ENCODE peak calls at places on chromosomes 7 and 10, in nine cellular contexts. One of them, this sample, is unnamed.

GRCh38 chr7:7565746-7566650 is 686 bp upstream of the MIOS start:
- DNase-seq in SK-N-MC: no peak
- DNase-seq in ascending aorta: no peak
- DNase-seq in NAMALWA: no peak
- DNase-seq in pancreas: peak
- DNase-seq in nucleus accumbens: no peak
- DNase-seq in KG1: no peak
- DNase-seq in GM10248: peak
- DNase-seq in sciatic nerve: no peak
- DNase-seq in this sample: no peak

GRCh38 chr10:50600831-50601466 is 22.8 kb downstream of the SGMS1 start:
- DNase-seq in SK-N-MC: no peak
- DNase-seq in ascending aorta: no peak
- DNase-seq in NAMALWA: no peak
- DNase-seq in pancreas: no peak
- DNase-seq in nucleus accumbens: no peak
- DNase-seq in KG1: no peak
- DNase-seq in GM10248: no peak
- DNase-seq in sciatic nerve: no peak
- DNase-seq in this sample: no peak

GRCh38 chr10:7913122-7913872 is 95.0 kb downstream of the TAF3 start:
- DNase-seq in SK-N-MC: no peak
- DNase-seq in ascending aorta: no peak
- DNase-seq in NAMALWA: no peak
- DNase-seq in pancreas: no peak
- DNase-seq in nucleus accumbens: no peak
- DNase-seq in KG1: no peak
- DNase-seq in GM10248: no peak
- DNase-seq in sciatic nerve: no peak
- DNase-seq in this sample: no peak

GRCh38 chr7:38181111-38181510 is 3.1 kb downstream of the STARD3NL start:
- DNase-seq in SK-N-MC: no peak
- DNase-seq in ascending aorta: no peak
- DNase-seq in NAMALWA: no peak
- DNase-seq in pancreas: no peak
- DNase-seq in nucleus accumbens: no peak
- DNase-seq in KG1: no peak
- DNase-seq in GM10248: no peak
- DNase-seq in sciatic nerve: no peak
- DNase-seq in this sample: peak

GRCh38 chr10:46787321-46787615 is 124.0 kb upstream of the PTPN20 start:
- DNase-seq in SK-N-MC: no peak
- DNase-seq in ascending aorta: no peak
- DNase-seq in NAMALWA: peak
- DNase-seq in pancreas: no peak
- DNase-seq in nucleus accumbens: peak
- DNase-seq in KG1: peak
- DNase-seq in GM10248: peak
- DNase-seq in sciatic nerve: no peak
- DNase-seq in this sample: peak

GRCh38 chr7:64799-65430 is 127.5 kb upstream of the FAM20C start:
- DNase-seq in SK-N-MC: no peak
- DNase-seq in ascending aorta: no peak
- DNase-seq in NAMALWA: no peak
- DNase-seq in pancreas: peak
- DNase-seq in nucleus accumbens: no peak
- DNase-seq in KG1: no peak
- DNase-seq in GM10248: no peak
- DNase-seq in sciatic nerve: peak
- DNase-seq in this sample: no peak

GRCh38 chr7:2689951-2690705 is 2.1 kb downstream of the AMZ1 start:
- DNase-seq in SK-N-MC: no peak
- DNase-seq in ascending aorta: no peak
- DNase-seq in NAMALWA: no peak
- DNase-seq in pancreas: no peak
- DNase-seq in nucleus accumbens: no peak
- DNase-seq in KG1: no peak
- DNase-seq in GM10248: no peak
- DNase-seq in sciatic nerve: no peak
- DNase-seq in this sample: no peak

GRCh38 chr10:131947631-131948347 is 33.9 kb downstream of the BNIP3 start:
- DNase-seq in SK-N-MC: no peak
- DNase-seq in ascending aorta: peak
- DNase-seq in NAMALWA: no peak
- DNase-seq in pancreas: peak
- DNase-seq in nucleus accumbens: no peak
- DNase-seq in KG1: no peak
- DNase-seq in GM10248: no peak
- DNase-seq in sciatic nerve: no peak
- DNase-seq in this sample: no peak

GRCh38 chr7:123604739-123605138 is 3.1 kb downstream of the ASB15 start:
- DNase-seq in SK-N-MC: no peak
- DNase-seq in ascending aorta: no peak
- DNase-seq in NAMALWA: no peak
- DNase-seq in pancreas: no peak
- DNase-seq in nucleus accumbens: no peak
- DNase-seq in KG1: no peak
- DNase-seq in GM10248: no peak
- DNase-seq in sciatic nerve: no peak
- DNase-seq in this sample: no peak

GRCh38 chr7:102891693-102892261 is 21.0 kb upstream of the LRRC17 start:
- DNase-seq in SK-N-MC: no peak
- DNase-seq in ascending aorta: peak
- DNase-seq in NAMALWA: no peak
- DNase-seq in pancreas: no peak
- DNase-seq in nucleus accumbens: no peak
- DNase-seq in KG1: no peak
- DNase-seq in GM10248: no peak
- DNase-seq in sciatic nerve: no peak
- DNase-seq in this sample: peak

GRCh38 chr10:11528286-11528685 is 83.2 kb downstream of the USP6NL start:
- DNase-seq in SK-N-MC: no peak
- DNase-seq in ascending aorta: no peak
- DNase-seq in NAMALWA: no peak
- DNase-seq in pancreas: no peak
- DNase-seq in nucleus accumbens: no peak
- DNase-seq in KG1: no peak
- DNase-seq in GM10248: no peak
- DNase-seq in sciatic nerve: no peak
- DNase-seq in this sample: peak

GRCh38 chr10:23754179-23754578 is 315.3 kb downstream of the OTUD1 start:
- DNase-seq in SK-N-MC: no peak
- DNase-seq in ascending aorta: no peak
- DNase-seq in NAMALWA: no peak
- DNase-seq in pancreas: no peak
- DNase-seq in nucleus accumbens: no peak
- DNase-seq in KG1: no peak
- DNase-seq in GM10248: no peak
- DNase-seq in sciatic nerve: no peak
- DNase-seq in this sample: no peak

GRCh38 chr7:105678811-105679495 is 97.7 kb upstream of the EFCAB10 start:
- DNase-seq in SK-N-MC: no peak
- DNase-seq in ascending aorta: peak
- DNase-seq in NAMALWA: no peak
- DNase-seq in pancreas: peak
- DNase-seq in nucleus accumbens: no peak
- DNase-seq in KG1: no peak
- DNase-seq in GM10248: peak
- DNase-seq in sciatic nerve: peak
- DNase-seq in this sample: peak

GRCh38 chr7:105210721-105211205 is 178.0 kb downstream of the SRPK2 start:
- DNase-seq in SK-N-MC: no peak
- DNase-seq in ascending aorta: no peak
- DNase-seq in NAMALWA: peak
- DNase-seq in pancreas: no peak
- DNase-seq in nucleus accumbens: no peak
- DNase-seq in KG1: no peak
- DNase-seq in GM10248: peak
- DNase-seq in sciatic nerve: no peak
- DNase-seq in this sample: peak

GRCh38 chr7:98394377-98394836 is 6.5 kb downstream of the BAIAP2L1 start:
- DNase-seq in SK-N-MC: no peak
- DNase-seq in ascending aorta: no peak
- DNase-seq in NAMALWA: no peak
- DNase-seq in pancreas: no peak
- DNase-seq in nucleus accumbens: no peak
- DNase-seq in KG1: no peak
- DNase-seq in GM10248: no peak
- DNase-seq in sciatic nerve: no peak
- DNase-seq in this sample: no peak

GRCh38 chr7:126698446-126698845 is 554.3 kb downstream of the GRM8 start:
- DNase-seq in SK-N-MC: no peak
- DNase-seq in ascending aorta: no peak
- DNase-seq in NAMALWA: no peak
- DNase-seq in pancreas: no peak
- DNase-seq in nucleus accumbens: no peak
- DNase-seq in KG1: no peak
- DNase-seq in GM10248: no peak
- DNase-seq in sciatic nerve: no peak
- DNase-seq in this sample: no peak

GRCh38 chr7:44769381-44770209 is 20.9 kb downstream of the ZMIZ2 start:
- DNase-seq in SK-N-MC: no peak
- DNase-seq in ascending aorta: no peak
- DNase-seq in NAMALWA: peak
- DNase-seq in pancreas: no peak
- DNase-seq in nucleus accumbens: no peak
- DNase-seq in KG1: no peak
- DNase-seq in GM10248: peak
- DNase-seq in sciatic nerve: no peak
- DNase-seq in this sample: peak

GRCh38 chr7:140033036-140033435 is 29.7 kb downstream of the PARP12 start:
- DNase-seq in SK-N-MC: no peak
- DNase-seq in ascending aorta: no peak
- DNase-seq in NAMALWA: no peak
- DNase-seq in pancreas: no peak
- DNase-seq in nucleus accumbens: no peak
- DNase-seq in KG1: no peak
- DNase-seq in GM10248: no peak
- DNase-seq in sciatic nerve: no peak
- DNase-seq in this sample: no peak

GRCh38 chr7:108094933-108095710 is 35.0 kb downstream of the LAMB4 start:
- DNase-seq in SK-N-MC: no peak
- DNase-seq in ascending aorta: peak
- DNase-seq in NAMALWA: peak
- DNase-seq in pancreas: no peak
- DNase-seq in nucleus accumbens: no peak
- DNase-seq in KG1: no peak
- DNase-seq in GM10248: no peak
- DNase-seq in sciatic nerve: no peak
- DNase-seq in this sample: no peak

GRCh38 chr7:5599543-5600200 is 176.0 kb upstream of the TNRC18 start:
- DNase-seq in SK-N-MC: no peak
- DNase-seq in ascending aorta: no peak
- DNase-seq in NAMALWA: no peak
- DNase-seq in pancreas: no peak
- DNase-seq in nucleus accumbens: no peak
- DNase-seq in KG1: no peak
- DNase-seq in GM10248: no peak
- DNase-seq in sciatic nerve: no peak
- DNase-seq in this sample: no peak

GRCh38 chr10:102812213-102812876 is 24.9 kb downstream of the CYP17A1 start:
- DNase-seq in SK-N-MC: no peak
- DNase-seq in ascending aorta: no peak
- DNase-seq in NAMALWA: peak
- DNase-seq in pancreas: no peak
- DNase-seq in nucleus accumbens: no peak
- DNase-seq in KG1: peak
- DNase-seq in GM10248: no peak
- DNase-seq in sciatic nerve: no peak
- DNase-seq in this sample: peak

GRCh38 chr7:115840702-115841101 is 189.9 kb downstream of the TFEC start:
- DNase-seq in SK-N-MC: no peak
- DNase-seq in ascending aorta: no peak
- DNase-seq in NAMALWA: no peak
- DNase-seq in pancreas: no peak
- DNase-seq in nucleus accumbens: no peak
- DNase-seq in KG1: no peak
- DNase-seq in GM10248: no peak
- DNase-seq in sciatic nerve: no peak
- DNase-seq in this sample: no peak

GRCh38 chr10:97584060-97584797 is at the start of gene HOGA1:
- DNase-seq in SK-N-MC: no peak
- DNase-seq in ascending aorta: peak
- DNase-seq in NAMALWA: no peak
- DNase-seq in pancreas: no peak
- DNase-seq in nucleus accumbens: peak
- DNase-seq in KG1: no peak
- DNase-seq in GM10248: no peak
- DNase-seq in sciatic nerve: peak
- DNase-seq in this sample: no peak